ENCODE peak calls at places on chromosomes 11 and 22, in eight cellular contexts. One of them, this sample, is unnamed.

GRCh38 chr11:103892603-103893002 is 143.8 kb upstream of the DDI1 start:
- DNase-seq in astrocyte: peak
- DNase-seq in esophagus squamous epithelium: no peak
- DNase-seq in GM23248: peak
- DNase-seq in left ventricle myocardium inferior: no peak
- DNase-seq in endodermal cell: peak
- DNase-seq in upper lobe of left lung: no peak
- DNase-seq in breast epithelium: no peak
- DNase-seq in this sample: no peak

GRCh38 chr11:107857550-107858216 is 904 bp downstream of the SLC35F2 start:
- DNase-seq in astrocyte: no peak
- DNase-seq in esophagus squamous epithelium: no peak
- DNase-seq in GM23248: peak
- DNase-seq in left ventricle myocardium inferior: no peak
- DNase-seq in endodermal cell: no peak
- DNase-seq in upper lobe of left lung: no peak
- DNase-seq in breast epithelium: no peak
- DNase-seq in this sample: no peak

GRCh38 chr11:2890466-2891241 is 5.1 kb upstream of the CDKN1C start:
- DNase-seq in astrocyte: no peak
- DNase-seq in esophagus squamous epithelium: no peak
- DNase-seq in GM23248: no peak
- DNase-seq in left ventricle myocardium inferior: peak
- DNase-seq in endodermal cell: no peak
- DNase-seq in upper lobe of left lung: peak
- DNase-seq in breast epithelium: peak
- DNase-seq in this sample: no peak

GRCh38 chr11:74014880-74015279 is 6.0 kb upstream of the UCP3 start:
- DNase-seq in astrocyte: no peak
- DNase-seq in esophagus squamous epithelium: no peak
- DNase-seq in GM23248: no peak
- DNase-seq in left ventricle myocardium inferior: no peak
- DNase-seq in endodermal cell: no peak
- DNase-seq in upper lobe of left lung: peak
- DNase-seq in breast epithelium: no peak
- DNase-seq in this sample: no peak

GRCh38 chr11:135033545-135033944 is 621.5 kb upstream of the B3GAT1 start:
- DNase-seq in astrocyte: no peak
- DNase-seq in esophagus squamous epithelium: no peak
- DNase-seq in GM23248: peak
- DNase-seq in left ventricle myocardium inferior: no peak
- DNase-seq in endodermal cell: peak
- DNase-seq in upper lobe of left lung: no peak
- DNase-seq in breast epithelium: no peak
- DNase-seq in this sample: no peak

GRCh38 chr22:35782504-35782903 is 64.8 kb downstream of the APOL5 start:
- DNase-seq in astrocyte: peak
- DNase-seq in esophagus squamous epithelium: no peak
- DNase-seq in GM23248: peak
- DNase-seq in left ventricle myocardium inferior: no peak
- DNase-seq in endodermal cell: no peak
- DNase-seq in upper lobe of left lung: no peak
- DNase-seq in breast epithelium: no peak
- DNase-seq in this sample: no peak

GRCh38 chr22:44360686-44361381 is 48.1 kb upstream of the SHISAL1 start:
- DNase-seq in astrocyte: peak
- DNase-seq in esophagus squamous epithelium: no peak
- DNase-seq in GM23248: peak
- DNase-seq in left ventricle myocardium inferior: peak
- DNase-seq in endodermal cell: peak
- DNase-seq in upper lobe of left lung: no peak
- DNase-seq in breast epithelium: peak
- DNase-seq in this sample: no peak

GRCh38 chr11:64444838-64445441 is 86.0 kb downstream of the RPS6KA4 start:
- DNase-seq in astrocyte: peak
- DNase-seq in esophagus squamous epithelium: no peak
- DNase-seq in GM23248: peak
- DNase-seq in left ventricle myocardium inferior: no peak
- DNase-seq in endodermal cell: peak
- DNase-seq in upper lobe of left lung: no peak
- DNase-seq in breast epithelium: peak
- DNase-seq in this sample: no peak

GRCh38 chr11:18692941-18693760 is 5.4 kb upstream of the TMEM86A start:
- DNase-seq in astrocyte: no peak
- DNase-seq in esophagus squamous epithelium: no peak
- DNase-seq in GM23248: no peak
- DNase-seq in left ventricle myocardium inferior: no peak
- DNase-seq in endodermal cell: no peak
- DNase-seq in upper lobe of left lung: no peak
- DNase-seq in breast epithelium: peak
- DNase-seq in this sample: no peak

GRCh38 chr11:17730608-17731462 is 3.7 kb upstream of the KCNC1 start:
- DNase-seq in astrocyte: peak
- DNase-seq in esophagus squamous epithelium: no peak
- DNase-seq in GM23248: peak
- DNase-seq in left ventricle myocardium inferior: peak
- DNase-seq in endodermal cell: peak
- DNase-seq in upper lobe of left lung: no peak
- DNase-seq in breast epithelium: peak
- DNase-seq in this sample: no peak

GRCh38 chr11:46865340-46865739 is 19.3 kb upstream of the CKAP5 start:
- DNase-seq in astrocyte: peak
- DNase-seq in esophagus squamous epithelium: no peak
- DNase-seq in GM23248: peak
- DNase-seq in left ventricle myocardium inferior: no peak
- DNase-seq in endodermal cell: no peak
- DNase-seq in upper lobe of left lung: no peak
- DNase-seq in breast epithelium: no peak
- DNase-seq in this sample: no peak

GRCh38 chr22:25709758-25710157 is 32.2 kb upstream of the MYO18B start:
- DNase-seq in astrocyte: no peak
- DNase-seq in esophagus squamous epithelium: no peak
- DNase-seq in GM23248: no peak
- DNase-seq in left ventricle myocardium inferior: no peak
- DNase-seq in endodermal cell: no peak
- DNase-seq in upper lobe of left lung: no peak
- DNase-seq in breast epithelium: no peak
- DNase-seq in this sample: no peak

GRCh38 chr22:40263191-40263590 is 83.1 kb upstream of the ADSL start:
- DNase-seq in astrocyte: no peak
- DNase-seq in esophagus squamous epithelium: no peak
- DNase-seq in GM23248: no peak
- DNase-seq in left ventricle myocardium inferior: no peak
- DNase-seq in endodermal cell: no peak
- DNase-seq in upper lobe of left lung: no peak
- DNase-seq in breast epithelium: no peak
- DNase-seq in this sample: no peak

GRCh38 chr22:33923033-33923432 is 2.8 kb upstream of the LARGE1 start:
- DNase-seq in astrocyte: peak
- DNase-seq in esophagus squamous epithelium: no peak
- DNase-seq in GM23248: peak
- DNase-seq in left ventricle myocardium inferior: no peak
- DNase-seq in endodermal cell: no peak
- DNase-seq in upper lobe of left lung: no peak
- DNase-seq in breast epithelium: no peak
- DNase-seq in this sample: no peak

GRCh38 chr22:33920927-33921575 is 775 bp upstream of the LARGE1 start:
- DNase-seq in astrocyte: peak
- DNase-seq in esophagus squamous epithelium: peak
- DNase-seq in GM23248: peak
- DNase-seq in left ventricle myocardium inferior: peak
- DNase-seq in endodermal cell: peak
- DNase-seq in upper lobe of left lung: peak
- DNase-seq in breast epithelium: peak
- DNase-seq in this sample: no peak

GRCh38 chr22:33923660-33924246 is 3.5 kb upstream of the LARGE1 start:
- DNase-seq in astrocyte: peak
- DNase-seq in esophagus squamous epithelium: no peak
- DNase-seq in GM23248: peak
- DNase-seq in left ventricle myocardium inferior: no peak
- DNase-seq in endodermal cell: peak
- DNase-seq in upper lobe of left lung: no peak
- DNase-seq in breast epithelium: no peak
- DNase-seq in this sample: no peak

GRCh38 chr22:33921576-33922181 is 1.4 kb upstream of the LARGE1 start:
- DNase-seq in astrocyte: peak
- DNase-seq in esophagus squamous epithelium: no peak
- DNase-seq in GM23248: peak
- DNase-seq in left ventricle myocardium inferior: peak
- DNase-seq in endodermal cell: peak
- DNase-seq in upper lobe of left lung: peak
- DNase-seq in breast epithelium: peak
- DNase-seq in this sample: no peak

DNA sequence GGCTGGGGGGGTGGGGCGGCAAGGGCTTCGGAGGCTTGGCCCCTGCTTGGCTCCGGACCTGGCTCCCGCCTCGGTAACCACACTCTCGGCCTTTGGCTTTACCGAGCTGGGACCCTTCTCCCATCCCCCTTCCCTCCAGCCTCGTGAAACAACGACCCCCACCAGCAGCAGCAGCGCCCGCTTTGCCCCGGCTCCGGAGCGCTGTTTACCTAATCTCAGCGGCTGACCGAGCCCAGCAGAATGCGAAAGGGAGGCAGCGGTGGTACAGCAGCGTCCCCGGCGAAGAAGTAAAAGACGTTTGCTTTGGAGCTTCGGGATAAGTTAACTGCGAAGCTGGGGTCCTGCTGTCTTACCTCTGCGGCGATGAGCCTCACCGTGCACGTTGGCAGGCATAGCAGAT is 2.0 kb upstream of the LARGE1 start:
- DNase-seq in astrocyte: peak
- DNase-seq in esophagus squamous epithelium: no peak
- DNase-seq in GM23248: peak
- DNase-seq in left ventricle myocardium inferior: peak
- DNase-seq in endodermal cell: peak
- DNase-seq in upper lobe of left lung: peak
- DNase-seq in breast epithelium: peak
- DNase-seq in this sample: no peak
- H3K4me3 ChIP-seq in astrocyte: peak
- H3K4me3 ChIP-seq in esophagus squamous epithelium: peak
- H3K4me3 ChIP-seq in GM23248: peak
- H3K4me3 ChIP-seq in left ventricle myocardium inferior: peak
- H3K4me3 ChIP-seq in endodermal cell: peak
- H3K4me3 ChIP-seq in upper lobe of left lung: peak
- H3K4me3 ChIP-seq in breast epithelium: peak
- H3K4me3 ChIP-seq in this sample: no peak

DNA sequence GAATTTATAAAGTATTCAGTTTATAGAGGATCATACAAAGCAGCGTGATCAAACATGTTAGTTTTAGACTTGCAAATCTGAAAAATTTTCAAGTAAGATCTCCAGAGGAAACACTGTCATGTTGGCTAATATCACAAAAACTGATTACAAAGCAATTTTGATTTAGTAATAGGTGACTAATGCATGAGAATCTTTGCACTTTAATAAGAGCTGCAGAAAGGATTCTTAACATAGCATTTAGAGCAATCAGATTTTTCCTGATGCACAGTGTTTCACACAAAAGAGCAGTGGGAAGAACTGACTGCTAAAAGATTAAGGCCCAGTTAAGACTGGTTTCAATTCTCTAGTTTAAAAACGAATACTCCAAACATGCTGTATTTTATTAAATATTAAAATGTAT is 321.2 kb downstream of the GUCY1A2 start:
- DNase-seq in astrocyte: peak
- DNase-seq in esophagus squamous epithelium: no peak
- DNase-seq in GM23248: peak
- DNase-seq in left ventricle myocardium inferior: no peak
- DNase-seq in endodermal cell: no peak
- DNase-seq in upper lobe of left lung: no peak
- DNase-seq in breast epithelium: no peak
- DNase-seq in this sample: peak
- H3K27ac ChIP-seq in astrocyte: no peak
- H3K27ac ChIP-seq in esophagus squamous epithelium: peak
- H3K27ac ChIP-seq in GM23248: peak
- H3K27ac ChIP-seq in left ventricle myocardium inferior: no peak
- H3K27ac ChIP-seq in endodermal cell: no peak
- H3K27ac ChIP-seq in upper lobe of left lung: no peak
- H3K27ac ChIP-seq in breast epithelium: no peak
- H3K27ac ChIP-seq in this sample: no peak

GRCh38 chr11:79546366-79546765 is 105.5 kb upstream of the TENM4 start:
- DNase-seq in astrocyte: no peak
- DNase-seq in esophagus squamous epithelium: no peak
- DNase-seq in GM23248: no peak
- DNase-seq in left ventricle myocardium inferior: no peak
- DNase-seq in endodermal cell: no peak
- DNase-seq in upper lobe of left lung: no peak
- DNase-seq in breast epithelium: no peak
- DNase-seq in this sample: no peak

GRCh38 chr11:79543101-79543500 is 102.3 kb upstream of the TENM4 start:
- DNase-seq in astrocyte: no peak
- DNase-seq in esophagus squamous epithelium: no peak
- DNase-seq in GM23248: no peak
- DNase-seq in left ventricle myocardium inferior: no peak
- DNase-seq in endodermal cell: peak
- DNase-seq in upper lobe of left lung: no peak
- DNase-seq in breast epithelium: no peak
- DNase-seq in this sample: no peak

GRCh38 chr11:79544324-79544723 is 103.5 kb upstream of the TENM4 start:
- DNase-seq in astrocyte: no peak
- DNase-seq in esophagus squamous epithelium: no peak
- DNase-seq in GM23248: no peak
- DNase-seq in left ventricle myocardium inferior: no peak
- DNase-seq in endodermal cell: no peak
- DNase-seq in upper lobe of left lung: no peak
- DNase-seq in breast epithelium: no peak
- DNase-seq in this sample: no peak

GRCh38 chr11:79547256-79547655 is 106.4 kb upstream of the TENM4 start:
- DNase-seq in astrocyte: peak
- DNase-seq in esophagus squamous epithelium: no peak
- DNase-seq in GM23248: no peak
- DNase-seq in left ventricle myocardium inferior: no peak
- DNase-seq in endodermal cell: no peak
- DNase-seq in upper lobe of left lung: no peak
- DNase-seq in breast epithelium: no peak
- DNase-seq in this sample: no peak
- H3K4me3 ChIP-seq in astrocyte: no peak
- H3K4me3 ChIP-seq in esophagus squamous epithelium: no peak
- H3K4me3 ChIP-seq in GM23248: no peak
- H3K4me3 ChIP-seq in left ventricle myocardium inferior: no peak
- H3K4me3 ChIP-seq in endodermal cell: no peak
- H3K4me3 ChIP-seq in upper lobe of left lung: no peak
- H3K4me3 ChIP-seq in breast epithelium: no peak
- H3K4me3 ChIP-seq in this sample: no peak

DNA sequence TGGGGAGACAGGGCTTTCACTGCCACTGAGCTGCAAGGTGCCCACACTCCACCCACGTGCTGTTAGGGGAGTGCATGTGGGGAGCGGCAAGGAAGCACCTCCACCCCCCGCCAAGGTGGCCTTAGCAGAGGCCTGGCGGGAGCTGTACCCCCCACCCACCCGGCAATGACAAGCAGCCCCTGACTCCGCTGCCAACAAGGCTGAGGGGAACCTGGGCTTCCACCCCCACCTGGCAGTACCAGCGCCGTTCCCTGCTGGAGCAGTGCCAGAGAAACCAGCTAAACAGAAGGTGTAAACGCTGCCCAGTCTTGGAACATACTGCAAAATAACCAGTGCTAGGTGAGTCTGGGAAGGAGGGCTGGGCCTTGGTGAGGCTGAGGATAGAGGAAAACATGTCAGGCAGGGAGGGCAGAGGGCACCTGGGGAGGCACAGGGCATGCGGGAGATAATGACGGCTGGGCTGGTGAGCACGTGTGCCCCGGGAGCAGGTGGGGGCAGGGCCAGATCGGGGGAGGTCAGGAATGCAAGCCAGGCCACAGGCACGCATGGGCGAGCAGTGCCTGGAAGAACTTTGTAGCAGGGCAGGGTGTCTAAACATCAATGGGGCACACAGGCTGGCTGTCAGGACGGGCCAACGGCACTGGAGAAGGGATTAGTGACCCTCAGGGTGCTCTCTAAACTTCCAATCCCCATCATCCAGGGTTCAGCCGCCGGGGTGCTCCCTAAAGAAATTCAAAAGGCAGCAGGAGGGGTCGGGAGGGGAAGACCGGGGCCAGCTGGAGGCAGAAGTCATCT is 6.6 kb downstream of the CERK start:
- DNase-seq in astrocyte: no peak
- DNase-seq in esophagus squamous epithelium: no peak
- DNase-seq in GM23248: peak
- DNase-seq in left ventricle myocardium inferior: peak
- DNase-seq in endodermal cell: peak
- DNase-seq in upper lobe of left lung: no peak
- DNase-seq in breast epithelium: no peak
- DNase-seq in this sample: no peak
- H3K27ac ChIP-seq in astrocyte: no peak
- H3K27ac ChIP-seq in esophagus squamous epithelium: peak
- H3K27ac ChIP-seq in GM23248: no peak
- H3K27ac ChIP-seq in left ventricle myocardium inferior: peak
- H3K27ac ChIP-seq in endodermal cell: peak
- H3K27ac ChIP-seq in upper lobe of left lung: peak
- H3K27ac ChIP-seq in breast epithelium: peak
- H3K27ac ChIP-seq in this sample: no peak